ENCODE peak calls at places on chromosomes 3 and 15, in six cellular contexts. V is GM03348, O is amygdala, G is breast epithelium, Z is Daoy, U is T-helper 9 cell. L is an unnamed sample.

GRCh38 chr3:160098946-160099626 is 110.5 kb downstream of the IL12A start:
- DNase-seq in V (peak), O (no peak), G (no peak), Z (no peak), U (no peak), L (no peak)

GRCh38 chr3:118714800-118715199 is 319.8 kb downstream of the IGSF11 start:
- DNase-seq in V (no peak), O (no peak), G (no peak), Z (no peak), U (no peak), L (no peak)

GRCh38 chr15:83747050-83747717 is 93.3 kb downstream of the ADAMTSL3 start:
- DNase-seq in V (peak), O (no peak), G (no peak), Z (peak), U (no peak), L (no peak)

GRCh38 chr3:120353463-120353862 is 4.3 kb upstream of the LRRC58 start:
- DNase-seq in V (no peak), O (no peak), G (no peak), Z (no peak), U (no peak), L (no peak)

GRCh38 chr3:157094301-157094700 is 65.6 kb downstream of the CCNL1 start:
- DNase-seq in V (no peak), O (no peak), G (no peak), Z (no peak), U (no peak), L (no peak)

GRCh38 chr3:190581041-190581501 is 67.2 kb downstream of the IL1RAP start:
- DNase-seq in V (peak), O (no peak), G (no peak), Z (peak), U (no peak), L (no peak)

GRCh38 chr15:31177936-31178335 is 76.4 kb upstream of the TRPM1 start:
- DNase-seq in V (no peak), O (no peak), G (no peak), Z (no peak), U (no peak), L (no peak)

GRCh38 chr3:111592941-111593340 is 2.2 kb downstream of the ZBED2 start:
- DNase-seq in V (no peak), O (no peak), G (no peak), Z (no peak), U (no peak), L (no peak)

GRCh38 chr3:150761831-150762661 is 923 bp downstream of the SIAH2 start:
- DNase-seq in V (peak), O (peak), G (peak), Z (peak), U (peak), L (no peak)

GRCh38 chr3:180563411-180563810 is 38.6 kb upstream of the TTC14 start:
- DNase-seq in V (no peak), O (no peak), G (no peak), Z (no peak), U (no peak), L (no peak)

GRCh38 chr3:56976666-56977560 is 83.6 kb upstream of the SPATA12 start:
- DNase-seq in V (peak), O (peak), G (no peak), Z (peak), U (no peak), L (no peak)

GRCh38 chr3:110343376-110343775 is 728.2 kb upstream of the NECTIN3 start:
- DNase-seq in V (peak), O (no peak), G (no peak), Z (peak), U (no peak), L (no peak)

GRCh38 chr3:181726351-181727121 is 14.8 kb downstream of the SOX2 start:
- DNase-seq in V (no peak), O (peak), G (no peak), Z (peak), U (no peak), L (no peak)

GRCh38 chr15:76223521-76223920 is 87.7 kb downstream of the ETFA start:
- DNase-seq in V (no peak), O (no peak), G (no peak), Z (no peak), U (no peak), L (no peak)

GRCh38 chr15:78831229-78832207 is 20.3 kb upstream of the ADAMTS7 start:
- DNase-seq in V (no peak), O (no peak), G (no peak), Z (no peak), U (no peak), L (no peak)

GRCh38 chr3:6504385-6504784 is 356.5 kb upstream of the GRM7 start:
- DNase-seq in V (no peak), O (no peak), G (no peak), Z (no peak), U (no peak), L (no peak)

L was measured in SK-N-MC.